ENCODE peak calls at places on chromosomes 2 and 18, in four cellular contexts. One of them, this sample, is unnamed.
A peak's percentile ranks its signal among the peaks of the same experiment; 100 is the strongest.

GRCh38 chr18:36396190-36396589 is 98.7 kb downstream of the FHOD3 start:
- DNase-seq in GF-D8: no peak
- DNase-seq in GM23338: peak; percentile 34
- DNase-seq in endothelial cell: no peak
- DNase-seq in this sample: no peak

GRCh38 chr18:79698668-79699335 is 19.2 kb downstream of the CTDP1 start:
- DNase-seq in GF-D8: no peak
- DNase-seq in GM23338: no peak
- DNase-seq in endothelial cell: no peak
- DNase-seq in this sample: no peak

GRCh38 chr2:41934323-41935003 is 113.4 kb upstream of the PKDCC start:
- DNase-seq in GF-D8: no peak
- DNase-seq in GM23338: no peak
- DNase-seq in endothelial cell: no peak
- DNase-seq in this sample: no peak

GRCh38 chr2:85089464-85090072 is 43.6 kb upstream of the TCF7L1 start:
- DNase-seq in GF-D8: no peak
- DNase-seq in GM23338: peak; percentile 30
- DNase-seq in endothelial cell: no peak
- DNase-seq in this sample: no peak

GRCh38 chr2:233314180-233314579 is 6.6 kb downstream of the SAG start:
- DNase-seq in GF-D8: no peak
- DNase-seq in GM23338: no peak
- DNase-seq in endothelial cell: no peak
- DNase-seq in this sample: no peak

GRCh38 chr2:174609261-174609660 is 11.7 kb upstream of the WIPF1 start:
- DNase-seq in GF-D8: no peak
- DNase-seq in GM23338: no peak
- DNase-seq in endothelial cell: no peak
- DNase-seq in this sample: no peak

GRCh38 chr18:76975577-76976110 is 153.3 kb downstream of the ZNF236 start:
- DNase-seq in GF-D8: no peak
- DNase-seq in GM23338: no peak
- DNase-seq in endothelial cell: no peak
- DNase-seq in this sample: no peak

GRCh38 chr2:163771596-163771995 is 35.8 kb upstream of the FIGN start:
- DNase-seq in GF-D8: no peak
- DNase-seq in GM23338: no peak
- DNase-seq in endothelial cell: no peak
- DNase-seq in this sample: no peak

GRCh38 chr2:29310665-29311348 is 195.6 kb downstream of the CLIP4 start:
- DNase-seq in GF-D8: no peak
- DNase-seq in GM23338: no peak
- DNase-seq in endothelial cell: no peak
- DNase-seq in this sample: no peak

GRCh38 chr2:189191766-189192165 is 12.2 kb upstream of the COL5A2 start:
- DNase-seq in GF-D8: no peak
- DNase-seq in GM23338: no peak
- DNase-seq in endothelial cell: no peak
- DNase-seq in this sample: no peak

GRCh38 chr2:66854304-66854703 is 419.4 kb downstream of the MEIS1 start:
- DNase-seq in GF-D8: no peak
- DNase-seq in GM23338: no peak
- DNase-seq in endothelial cell: no peak
- DNase-seq in this sample: no peak

GRCh38 chr18:58315739-58316215 is 271.8 kb downstream of the NEDD4L start:
- DNase-seq in GF-D8: no peak
- DNase-seq in GM23338: no peak
- DNase-seq in endothelial cell: no peak
- DNase-seq in this sample: no peak

GRCh38 chr18:80037869-80038630 is 3.8 kb downstream of the RBFA start:
- DNase-seq in GF-D8: no peak
- DNase-seq in GM23338: no peak
- DNase-seq in endothelial cell: no peak
- DNase-seq in this sample: no peak

GRCh38 chr2:96116424-96116878 is at the start of gene ADRA2B:
- DNase-seq in GF-D8: no peak
- DNase-seq in GM23338: peak; percentile 92
- DNase-seq in endothelial cell: peak; percentile 67
- DNase-seq in this sample: no peak

GRCh38 chr2:101688266-101688665 is 9.2 kb upstream of the MAP4K4 start:
- DNase-seq in GF-D8: no peak
- DNase-seq in GM23338: no peak
- DNase-seq in endothelial cell: no peak
- DNase-seq in this sample: no peak

GRCh38 chr18:80194874-80195570 is 52.3 kb downstream of the PARD6G start:
- DNase-seq in GF-D8: no peak
- DNase-seq in GM23338: no peak
- DNase-seq in endothelial cell: no peak
- DNase-seq in this sample: no peak

GRCh38 chr18:8948471-8949149 is 153.9 kb upstream of the NDUFV2 start:
- DNase-seq in GF-D8: no peak
- DNase-seq in GM23338: no peak
- DNase-seq in endothelial cell: no peak
- DNase-seq in this sample: no peak

This sample was measured in SIG-M5.